ENCODE peak calls at places on chromosomes 16 and 17, in ten cellular contexts. Y is T-helper 22 cell; E is H9; L is GF-D8; G is SK-N-DZ; F is mesothelial cell of epicardium; N is NCI-H345; T is spleen; D is erythroblast; I is stimulated activated effector memory CD8-positive, alpha-beta T cell treated with anti-CD3 and anti-CD28 coated beads, Interleukin-12 subunit alpha, Interleukin-12 subunit beta, amount 100 ng/mL, for 72 hours. H is an unnamed sample.

GRCh38 chr16:57590654-57591085 is 37.8 kb upstream of the ADGRG1 start:
- DNase-seq in N (no peak), Y (no peak), L (no peak), I (no peak), F (no peak), G (no peak), E (no peak), T (no peak), D (no peak), H (no peak)

GRCh38 chr16:89925596-89926079 is 2.5 kb downstream of the TUBB3 start:
- DNase-seq in D (no peak), N (peak), F (no peak), G (no peak), Y (no peak), L (no peak), I (no peak), E (no peak), T (no peak), H (no peak)

GRCh38 chr17:27818311-27819170 is 18.2 kb upstream of the NOS2 start:
- DNase-seq in G (no peak), D (no peak), Y (no peak), F (no peak), I (no peak), E (no peak), N (no peak), T (no peak), L (no peak), H (no peak)

GRCh38 chr17:58273453-58274104 is 7.2 kb downstream of the MPO start:
- DNase-seq in N (no peak), I (no peak), F (no peak), G (no peak), Y (no peak), E (no peak), D (no peak), T (peak), L (no peak), H (no peak)

GRCh38 chr17:67891481-67892119 is 66.3 kb downstream of the BPTF start:
- DNase-seq in I (no peak), E (no peak), D (no peak), N (no peak), T (no peak), L (no peak), Y (no peak), G (peak), F (no peak), H (peak)

GRCh38 chr17:72556944-72557826 is 436.4 kb downstream of the SOX9 start:
- DNase-seq in E (peak), F (peak), N (peak), Y (peak), I (peak), G (peak), T (peak), D (peak), L (no peak), H (peak)

GRCh38 chr17:81514735-81515529 is 2.3 kb upstream of the ACTG1 start:
- DNase-seq in I (peak), F (peak), L (peak), Y (peak), E (peak), N (peak), D (no peak), G (peak), T (peak), H (peak)

GRCh38 chr16:60214321-60214720 is 1480.2 kb upstream of the GOT2 start:
- DNase-seq in E (no peak), L (no peak), I (no peak), G (no peak), D (no peak), F (no peak), N (no peak), T (no peak), Y (no peak), H (no peak)

GRCh38 chr17:48054238-48055185 is 6.4 kb downstream of the NFE2L1 start:
- DNase-seq in F (peak), Y (no peak), N (peak), E (peak), I (no peak), L (no peak), G (peak), T (peak), D (no peak), H (no peak)

GRCh38 chr16:69073181-69073669 is 32.2 kb upstream of the HAS3 start:
- DNase-seq in E (no peak), G (no peak), D (no peak), N (no peak), Y (no peak), L (no peak), F (no peak), T (no peak), I (no peak), H (no peak)